ENCODE peak calls at places on chromosome 22, in ten cellular contexts. B is sigmoid colon, P is AG10803, E is ovary, K is lower lobe of right lung, U is K562, L is right cardiac atrium, S is brain microvascular endothelial cell, V is cardiac muscle cell, X is adipocyte. Y is an unnamed sample.

GRCh38 chr22:44633647-44634046 is 68.4 kb upstream of the PRR5 start:
- DNase-seq in V (no peak), E (no peak), L (no peak), S (no peak), X (no peak), K (no peak), U (no peak), B (no peak), P (no peak), Y (no peak)

GRCh38 chr22:20437253-20438065 is at the start of gene SCARF2:
- DNase-seq in P (peak), U (peak), S (no peak), B (peak), L (peak), E (peak), X (peak), K (peak), V (peak), Y (no peak)

GRCh38 chr22:37472418-37473006 is 13.7 kb downstream of the MFNG start:
- DNase-seq in S (no peak), P (peak), V (peak), B (no peak), L (no peak), K (no peak), U (peak), E (no peak), X (peak), Y (no peak)

GRCh38 chr22:30270841-30271240 is 4.2 kb upstream of the OSM start:
- DNase-seq in L (peak), U (peak), E (no peak), S (peak), X (no peak), V (no peak), K (peak), P (no peak), B (peak), Y (no peak)

GRCh38 chr22:37511368-37512104 is 7.7 kb downstream of the CARD10 start:
- DNase-seq in P (no peak), K (no peak), U (no peak), L (peak), E (no peak), X (no peak), B (no peak), V (no peak), S (no peak), Y (no peak)

GRCh38 chr22:24954114-24954463 is 1.6 kb downstream of the KIAA1671 start:
- DNase-seq in V (no peak), L (no peak), B (no peak), S (no peak), X (no peak), E (no peak), P (no peak), K (no peak), U (no peak), Y (no peak)

GRCh38 chr22:25451480-25452114 is 112.9 kb upstream of the GRK3 start:
- DNase-seq in X (peak), L (no peak), U (no peak), V (no peak), K (no peak), S (no peak), P (no peak), E (no peak), B (no peak), Y (no peak)

GRCh38 chr22:19709063-19709769 is 5.1 kb upstream of the SEPTIN5 start:
- DNase-seq in S (no peak), V (no peak), K (peak), P (peak), E (no peak), L (peak), B (peak), U (no peak), X (no peak), Y (no peak)

GRCh38 chr22:31578171-31578570 is 81.8 kb downstream of the SFI1 start:
- DNase-seq in L (no peak), E (no peak), U (no peak), P (no peak), K (no peak), B (no peak), V (no peak), X (no peak), S (no peak), Y (no peak)

GRCh38 chr22:34414467-34415440 is 494.5 kb upstream of the LARGE1 start:
- DNase-seq in E (no peak), B (no peak), P (peak), V (peak), X (peak), L (no peak), K (no peak), U (peak), S (no peak), Y (no peak)

GRCh38 chr22:36898690-36899089 is 14.7 kb upstream of the CSF2RB start:
- DNase-seq in U (no peak), S (no peak), L (no peak), B (no peak), E (no peak), X (no peak), P (no peak), K (no peak), V (no peak), Y (no peak)

GRCh38 chr22:25219211-25219689 is at the start of gene CRYBB2:
- DNase-seq in B (no peak), P (no peak), L (no peak), S (no peak), X (no peak), U (no peak), V (no peak), E (no peak), K (no peak), Y (no peak)

GRCh38 chr22:17945851-17946690 is 78.3 kb downstream of the MICAL3 start:
- DNase-seq in X (no peak), P (no peak), B (peak), V (no peak), L (no peak), U (no peak), E (no peak), S (no peak), K (no peak), Y (no peak)

GRCh38 chr22:31122196-31122531 is 602 bp upstream of the INPP5J start:
- DNase-seq in B (no peak), U (no peak), L (no peak), K (no peak), X (no peak), S (no peak), E (no peak), V (no peak), P (no peak), Y (no peak)

GRCh38 chr22:26894766-26895485 is 237.5 kb downstream of the MIAT start:
- DNase-seq in U (no peak), K (no peak), S (peak), B (no peak), V (no peak), X (peak), P (peak), E (no peak), L (no peak), Y (peak)

GRCh38 chr22:18068381-18068988 is 9.3 kb upstream of the PEX26 start:
- DNase-seq in S (no peak), K (no peak), V (peak), U (no peak), E (no peak), X (peak), L (no peak), B (no peak), P (peak), Y (no peak)

GRCh38 chr22:38069372-38070249 is 12.4 kb downstream of the PICK1 start:
- DNase-seq in S (peak), X (peak), K (no peak), V (peak), L (peak), B (peak), P (peak), E (peak), U (peak), Y (peak)

GRCh38 chr22:44393066-44393465 is 80.3 kb upstream of the SHISAL1 start:
- DNase-seq in L (peak), X (no peak), P (no peak), K (no peak), E (peak), S (no peak), U (no peak), V (no peak), B (peak), Y (no peak)

GRCh38 chr22:29684244-29684643 is 35.6 kb upstream of the CABP7 start:
- DNase-seq in E (no peak), K (no peak), V (no peak), P (no peak), U (no peak), B (no peak), X (no peak), S (no peak), L (no peak), Y (no peak)

GRCh38 chr22:40611606-40612005 is 24.9 kb downstream of the MRTFA start:
- DNase-seq in K (no peak), P (no peak), V (no peak), E (no peak), U (no peak), B (no peak), S (no peak), L (no peak), X (no peak), Y (no peak)

GRCh38 chr22:44003776-44004460 is 20.2 kb upstream of the PARVB start:
- DNase-seq in X (no peak), P (no peak), E (no peak), L (peak), S (no peak), U (peak), B (no peak), V (peak), K (peak), Y (no peak)

GRCh38 chr22:35480627-35481565 is 59.7 kb upstream of the RASD2 start:
- DNase-seq in B (peak), L (no peak), E (no peak), U (no peak), S (no peak), X (no peak), P (peak), V (no peak), K (no peak), Y (no peak)

GRCh38 chr22:44658371-44658953 is 43.5 kb upstream of the PRR5 start:
- DNase-seq in L (peak), X (peak), P (peak), E (no peak), V (no peak), U (no peak), S (peak), B (peak), K (peak), Y (peak)

GRCh38 chr22:44127353-44127752 is 53.4 kb upstream of the PARVG start:
- DNase-seq in U (no peak), K (peak), V (no peak), P (no peak), E (no peak), B (peak), S (no peak), L (no peak), X (no peak), Y (no peak)

GRCh38 chr22:41036924-41037323 is 55.5 kb upstream of the EP300 start:
- DNase-seq in K (no peak), E (no peak), L (no peak), P (no peak), X (no peak), S (no peak), B (no peak), U (no peak), V (no peak), Y (no peak)

GRCh38 chr22:18991828-18992442 is 55.8 kb upstream of the PRODH start:
- DNase-seq in X (no peak), U (no peak), K (no peak), P (no peak), L (no peak), V (no peak), E (no peak), S (no peak), B (no peak), Y (no peak)

GRCh38 chr22:42649261-42650056 is at the start of gene CYB5R3:
- DNase-seq in U (peak), L (peak), K (peak), X (peak), B (peak), P (peak), E (peak), S (peak), V (peak), Y (peak)

GRCh38 chr22:28923826-28924732 is 40.7 kb downstream of the ZNRF3 start:
- DNase-seq in S (no peak), K (peak), E (peak), L (peak), B (no peak), X (no peak), V (no peak), P (no peak), U (no peak), Y (no peak)

GRCh38 chr22:30823015-30823370 is 128.3 kb downstream of the OSBP2 start:
- DNase-seq in V (peak), E (no peak), L (no peak), B (no peak), K (no peak), U (peak), P (no peak), S (peak), X (no peak), Y (no peak)

GRCh38 chr22:40251106-40251505 is 73.4 kb downstream of the TNRC6B start:
- DNase-seq in X (no peak), V (no peak), U (no peak), B (no peak), K (no peak), L (no peak), P (no peak), S (no peak), E (no peak), Y (no peak)

GRCh38 chr22:27022741-27023373 is 365.5 kb downstream of the MIAT start:
- DNase-seq in S (no peak), V (no peak), P (no peak), U (no peak), X (no peak), E (no peak), L (no peak), K (no peak), B (no peak), Y (no peak)

GRCh38 chr22:43181321-43182076 is 5.4 kb downstream of the TTLL12 start:
- DNase-seq in P (no peak), E (no peak), U (no peak), S (no peak), X (no peak), K (no peak), B (no peak), V (no peak), L (peak), Y (no peak)

GRCh38 chr22:43205261-43205691 is 18.3 kb upstream of the TTLL12 start:
- DNase-seq in U (no peak), V (no peak), B (no peak), K (peak), L (no peak), S (no peak), E (no peak), X (no peak), P (no peak), Y (no peak)

GRCh38 chr22:43974028-43974545 is 18.8 kb downstream of the SAMM50 start:
- DNase-seq in U (no peak), V (no peak), S (no peak), L (no peak), K (no peak), P (no peak), X (no peak), B (peak), E (no peak), Y (no peak)

GRCh38 chr22:26751217-26751616 is 93.8 kb downstream of the MIAT start:
- DNase-seq in E (no peak), V (no peak), X (no peak), B (no peak), U (no peak), P (no peak), S (no peak), L (no peak), K (no peak), Y (no peak)

GRCh38 chr22:19964701-19965386 is 23.2 kb upstream of the TXNRD2 start:
- DNase-seq in E (no peak), X (no peak), U (no peak), S (no peak), B (no peak), L (peak), V (no peak), K (no peak), P (no peak), Y (no peak)

GRCh38 chr22:36870250-36870649 is 9.4 kb downstream of the NCF4 start:
- DNase-seq in E (no peak), S (no peak), U (no peak), V (no peak), B (no peak), K (no peak), P (no peak), L (no peak), X (no peak), Y (no peak)

GRCh38 chr22:29994941-29995340 is 85.3 kb upstream of the HORMAD2 start:
- DNase-seq in K (no peak), X (no peak), L (no peak), B (no peak), P (peak), U (no peak), V (no peak), S (peak), E (no peak), Y (no peak)

GRCh38 chr22:17587631-17588030 is 24.3 kb downstream of the SLC25A18 start:
- DNase-seq in B (no peak), X (no peak), V (no peak), S (no peak), U (no peak), L (no peak), K (no peak), P (no peak), E (no peak), Y (no peak)

GRCh38 chr22:36201630-36202312 is at the start of gene APOL4:
- DNase-seq in E (peak), B (peak), S (no peak), V (no peak), L (peak), X (peak), P (peak), U (peak), K (peak), Y (no peak)

GRCh38 chr22:46081036-46081830 is 69.1 kb upstream of the PPARA start:
- DNase-seq in S (no peak), B (peak), L (peak), P (no peak), V (no peak), X (no peak), E (no peak), U (no peak), K (peak), Y (no peak)

GRCh38 chr22:46077669-46078099 is 72.6 kb upstream of the PPARA start:
- DNase-seq in L (peak), S (no peak), X (no peak), P (peak), V (no peak), E (no peak), U (no peak), K (peak), B (peak), Y (no peak)

GRCh38 chr22:46078241-46079092 is 71.9 kb upstream of the PPARA start:
- DNase-seq in U (no peak), L (peak), B (peak), S (no peak), X (no peak), V (no peak), K (peak), P (peak), E (no peak), Y (no peak)

GRCh38 chr22:46079861-46080821 is 70.2 kb upstream of the PPARA start:
- DNase-seq in S (no peak), B (peak), L (peak), K (peak), U (no peak), E (no peak), V (no peak), P (peak), X (no peak), Y (no peak)

DNA sequence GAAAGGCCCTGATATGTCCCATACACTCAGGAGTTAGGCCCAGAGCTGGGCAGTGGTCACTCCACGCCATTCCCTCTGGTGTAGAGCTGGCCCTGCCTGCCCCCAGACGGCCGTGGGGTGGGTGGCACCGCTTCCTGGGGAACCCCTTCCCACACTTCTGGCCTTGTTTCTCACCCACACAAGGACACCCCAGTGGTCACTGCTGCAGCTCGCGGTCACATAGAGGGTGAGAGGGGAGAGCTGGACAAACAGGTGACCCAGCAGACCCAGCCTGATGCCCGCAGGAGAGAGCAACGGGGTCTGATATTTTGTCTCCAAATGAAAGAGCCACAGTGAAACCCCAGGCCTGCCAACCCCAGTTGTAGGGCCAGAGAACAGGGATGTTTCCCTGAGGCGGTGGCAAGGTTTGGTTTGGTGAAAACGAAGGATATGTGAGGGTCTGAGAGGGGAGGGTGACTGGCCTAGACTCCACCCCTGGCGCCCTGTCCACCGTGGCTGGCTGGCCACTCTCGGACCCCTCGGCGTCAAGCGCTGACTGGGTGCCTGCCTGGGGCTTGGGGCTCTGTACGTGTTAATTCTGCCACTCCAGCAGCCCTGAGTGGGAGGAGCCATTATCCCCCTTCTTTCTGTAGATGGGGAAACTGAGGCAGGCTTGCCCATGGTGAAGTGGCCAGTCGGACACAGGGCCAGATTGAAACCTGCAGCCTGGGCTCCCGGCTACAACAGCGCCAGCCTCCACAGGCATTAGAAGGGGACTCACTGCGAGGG is 71.0 kb upstream of the PPARA start:
- DNase-seq in P (no peak), K (peak), B (peak), X (no peak), U (no peak), L (peak), S (no peak), V (no peak), E (no peak), Y (no peak)
- H3K4me3 ChIP-seq in P (peak), K (peak), B (peak), X (peak), U (no peak), L (peak), S (peak), V (no peak), E (peak), Y (no peak)

GRCh38 chr22:48680601-48681000 is 1147.1 kb downstream of the BRD1 start:
- DNase-seq in V (no peak), L (peak), S (no peak), E (no peak), U (no peak), P (no peak), K (peak), X (no peak), B (no peak), Y (no peak)
- H3K4me3 ChIP-seq in V (no peak), L (no peak), S (no peak), E (no peak), U (no peak), P (no peak), K (no peak), X (no peak), B (no peak), Y (no peak)

GRCh38 chr22:39128508-39128907 is 24.0 kb downstream of the CBX7 start:
- DNase-seq in B (peak), U (no peak), P (no peak), E (no peak), X (no peak), S (no peak), K (no peak), L (no peak), V (no peak), Y (no peak)
- H3K4me3 ChIP-seq in B (no peak), U (no peak), P (no peak), E (no peak), X (no peak), S (no peak), K (no peak), L (no peak), V (no peak), Y (no peak)

GRCh38 chr22:32804036-32804435 is 2.5 kb downstream of the TIMP3 start:
- DNase-seq in P (peak), X (peak), L (peak), S (peak), V (no peak), E (no peak), U (no peak), K (no peak), B (no peak), Y (no peak)

GRCh38 chr22:32802291-32802826 is 854 bp downstream of the TIMP3 start:
- DNase-seq in L (peak), P (no peak), K (no peak), S (no peak), U (no peak), E (no peak), X (peak), B (no peak), V (no peak), Y (no peak)

GRCh38 chr22:32801436-32802290 is at the start of gene TIMP3:
- DNase-seq in S (peak), P (peak), L (peak), X (peak), E (peak), B (peak), K (peak), V (peak), U (peak), Y (no peak)

GRCh38 chr22:32804823-32805585 is 3.5 kb downstream of the TIMP3 start:
- DNase-seq in E (no peak), X (no peak), P (no peak), K (no peak), V (no peak), L (peak), U (no peak), S (no peak), B (no peak), Y (no peak)

GRCh38 chr22:32803020-32803758 is 1.7 kb downstream of the TIMP3 start:
- DNase-seq in L (peak), U (no peak), S (no peak), E (peak), P (peak), B (peak), X (peak), K (no peak), V (no peak), Y (no peak)
- H3K4me3 ChIP-seq in L (peak), U (no peak), S (peak), E (peak), P (peak), B (peak), X (peak), K (peak), V (peak), Y (peak)

DNA sequence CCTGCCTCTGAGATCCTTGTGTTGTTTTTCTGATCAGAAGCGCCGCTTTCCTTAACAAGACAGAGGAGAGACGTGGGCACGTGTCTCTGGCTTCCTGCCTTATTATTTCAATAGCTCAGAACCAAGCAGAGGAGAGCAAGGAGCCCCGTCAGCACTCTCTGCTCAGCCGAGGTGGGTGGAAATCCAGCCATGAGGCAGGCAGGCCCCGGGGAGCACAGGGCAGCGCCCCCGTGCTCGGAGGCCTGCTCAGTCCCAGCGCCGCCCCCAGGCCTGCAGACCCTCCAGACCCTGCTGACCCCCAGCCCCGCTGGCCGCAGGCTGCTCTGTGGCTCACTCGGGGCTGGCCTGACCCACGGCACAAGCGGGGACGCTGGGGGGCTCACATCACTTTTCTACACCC is 162.8 kb downstream of the BRD1 start:
- DNase-seq in X (no peak), K (peak), U (no peak), V (no peak), P (no peak), B (peak), E (no peak), L (no peak), S (no peak), Y (no peak)
- H3K4me3 ChIP-seq in X (no peak), K (no peak), U (no peak), V (no peak), P (no peak), B (no peak), E (no peak), L (no peak), S (no peak), Y (no peak)